ENCODE peak calls at places on chromosomes 11 and 22, in eight cellular contexts. One of them, this sample, is unnamed.

GRCh38 chr11:90204832-90205646 is 17.8 kb downstream of the CHORDC1 start:
- DNase-seq in GM12865: peak; percentile 63
- DNase-seq in psoas muscle: no peak
- DNase-seq in adrenal gland: no peak
- DNase-seq in Panc1: peak; percentile 48
- DNase-seq in Peyer's patch: no peak
- DNase-seq in progenitor cell of endocrine pancreas: no peak
- DNase-seq in tibial artery: no peak
- DNase-seq in this sample: peak; percentile 64

GRCh38 chr11:123430736-123431356 is 777 bp downstream of the GRAMD1B start:
- DNase-seq in GM12865: peak; percentile 81
- DNase-seq in psoas muscle: peak; percentile 49
- DNase-seq in adrenal gland: peak; percentile 71
- DNase-seq in Panc1: no peak
- DNase-seq in Peyer's patch: peak; percentile 45
- DNase-seq in progenitor cell of endocrine pancreas: peak; percentile 19
- DNase-seq in tibial artery: peak; percentile 80
- DNase-seq in this sample: no peak

GRCh38 chr11:4826425-4826824 is 5.3 kb downstream of the OR51F2 start:
- DNase-seq in GM12865: no peak
- DNase-seq in psoas muscle: no peak
- DNase-seq in adrenal gland: no peak
- DNase-seq in Panc1: no peak
- DNase-seq in Peyer's patch: no peak
- DNase-seq in progenitor cell of endocrine pancreas: no peak
- DNase-seq in tibial artery: no peak
- DNase-seq in this sample: no peak

GRCh38 chr22:38320605-38321402 is 3.6 kb upstream of the CSNK1E start:
- DNase-seq in GM12865: no peak
- DNase-seq in psoas muscle: no peak
- DNase-seq in adrenal gland: no peak
- DNase-seq in Panc1: no peak
- DNase-seq in Peyer's patch: no peak
- DNase-seq in progenitor cell of endocrine pancreas: no peak
- DNase-seq in tibial artery: no peak
- DNase-seq in this sample: no peak

GRCh38 chr11:79100093-79100704 is 340.6 kb downstream of the TENM4 start:
- DNase-seq in GM12865: peak; percentile 54
- DNase-seq in psoas muscle: no peak
- DNase-seq in adrenal gland: peak; percentile 31
- DNase-seq in Panc1: peak; percentile 43
- DNase-seq in Peyer's patch: no peak
- DNase-seq in progenitor cell of endocrine pancreas: no peak
- DNase-seq in tibial artery: peak; percentile 58
- DNase-seq in this sample: peak; percentile 76

GRCh38 chr22:24133187-24133965 is 47.9 kb upstream of the SUSD2 start:
- DNase-seq in GM12865: no peak
- DNase-seq in psoas muscle: no peak
- DNase-seq in adrenal gland: no peak
- DNase-seq in Panc1: no peak
- DNase-seq in Peyer's patch: no peak
- DNase-seq in progenitor cell of endocrine pancreas: no peak
- DNase-seq in tibial artery: no peak
- DNase-seq in this sample: no peak

GRCh38 chr11:117909611-117910382 is 19.4 kb downstream of the TMPRSS13 start:
- DNase-seq in GM12865: no peak
- DNase-seq in psoas muscle: peak; percentile 27
- DNase-seq in adrenal gland: peak; percentile 49
- DNase-seq in Panc1: no peak
- DNase-seq in Peyer's patch: no peak
- DNase-seq in progenitor cell of endocrine pancreas: no peak
- DNase-seq in tibial artery: peak; percentile 54
- DNase-seq in this sample: no peak

GRCh38 chr11:36455658-36456111 is 54.4 kb downstream of the TRAF6 start:
- DNase-seq in GM12865: no peak
- DNase-seq in psoas muscle: peak; percentile 81
- DNase-seq in adrenal gland: peak; percentile 49
- DNase-seq in Panc1: no peak
- DNase-seq in Peyer's patch: no peak
- DNase-seq in progenitor cell of endocrine pancreas: no peak
- DNase-seq in tibial artery: peak; percentile 98
- DNase-seq in this sample: peak; percentile 92

GRCh38 chr11:36385121-36385530 is 89.0 kb downstream of the PRR5L start:
- DNase-seq in GM12865: no peak
- DNase-seq in psoas muscle: no peak
- DNase-seq in adrenal gland: no peak
- DNase-seq in Panc1: no peak
- DNase-seq in Peyer's patch: no peak
- DNase-seq in progenitor cell of endocrine pancreas: no peak
- DNase-seq in tibial artery: no peak
- DNase-seq in this sample: peak; percentile 45

GRCh38 chr11:86874314-86875056 is 74.1 kb downstream of the PRSS23 start:
- DNase-seq in GM12865: no peak
- DNase-seq in psoas muscle: no peak
- DNase-seq in adrenal gland: no peak
- DNase-seq in Panc1: no peak
- DNase-seq in Peyer's patch: no peak
- DNase-seq in progenitor cell of endocrine pancreas: no peak
- DNase-seq in tibial artery: no peak
- DNase-seq in this sample: no peak

GRCh38 chr11:98952110-98952509 is 68.6 kb upstream of the CNTN5 start:
- DNase-seq in GM12865: no peak
- DNase-seq in psoas muscle: no peak
- DNase-seq in adrenal gland: no peak
- DNase-seq in Panc1: no peak
- DNase-seq in Peyer's patch: no peak
- DNase-seq in progenitor cell of endocrine pancreas: no peak
- DNase-seq in tibial artery: no peak
- DNase-seq in this sample: no peak

GRCh38 chr22:43820671-43821305 is 8.7 kb upstream of the EFCAB6 start:
- DNase-seq in GM12865: no peak
- DNase-seq in psoas muscle: no peak
- DNase-seq in adrenal gland: no peak
- DNase-seq in Panc1: no peak
- DNase-seq in Peyer's patch: no peak
- DNase-seq in progenitor cell of endocrine pancreas: no peak
- DNase-seq in tibial artery: peak; percentile 24
- DNase-seq in this sample: no peak

GRCh38 chr11:69209421-69209820 is 53.7 kb downstream of the SMIM38 start:
- DNase-seq in GM12865: no peak
- DNase-seq in psoas muscle: no peak
- DNase-seq in adrenal gland: no peak
- DNase-seq in Panc1: no peak
- DNase-seq in Peyer's patch: no peak
- DNase-seq in progenitor cell of endocrine pancreas: no peak
- DNase-seq in tibial artery: peak; percentile 38
- DNase-seq in this sample: no peak

GRCh38 chr22:44261861-44262595 is 50.7 kb downstream of the SHISAL1 start:
- DNase-seq in GM12865: no peak
- DNase-seq in psoas muscle: no peak
- DNase-seq in adrenal gland: no peak
- DNase-seq in Panc1: no peak
- DNase-seq in Peyer's patch: no peak
- DNase-seq in progenitor cell of endocrine pancreas: no peak
- DNase-seq in tibial artery: peak; percentile 49
- DNase-seq in this sample: no peak

GRCh38 chr11:95144313-95145235 is 54.9 kb downstream of the ENDOD1 start:
- DNase-seq in GM12865: peak; percentile 26
- DNase-seq in psoas muscle: no peak
- DNase-seq in adrenal gland: no peak
- DNase-seq in Panc1: no peak
- DNase-seq in Peyer's patch: no peak
- DNase-seq in progenitor cell of endocrine pancreas: no peak
- DNase-seq in tibial artery: no peak
- DNase-seq in this sample: no peak

GRCh38 chr11:36258730-36259360 is 30.4 kb downstream of the COMMD9 start:
- DNase-seq in GM12865: peak; percentile 35
- DNase-seq in psoas muscle: peak; percentile 49
- DNase-seq in adrenal gland: peak; percentile 47
- DNase-seq in Panc1: peak; percentile 27
- DNase-seq in Peyer's patch: no peak
- DNase-seq in progenitor cell of endocrine pancreas: peak; percentile 46
- DNase-seq in tibial artery: peak; percentile 73
- DNase-seq in this sample: peak; percentile 64

GRCh38 chr11:35747638-35748037 is 85.1 kb downstream of the TRIM44 start:
- DNase-seq in GM12865: no peak
- DNase-seq in psoas muscle: no peak
- DNase-seq in adrenal gland: no peak
- DNase-seq in Panc1: no peak
- DNase-seq in Peyer's patch: no peak
- DNase-seq in progenitor cell of endocrine pancreas: no peak
- DNase-seq in tibial artery: no peak
- DNase-seq in this sample: no peak

GRCh38 chr11:84310261-84310660 is 1024.1 kb upstream of the CCDC90B start:
- DNase-seq in GM12865: no peak
- DNase-seq in psoas muscle: no peak
- DNase-seq in adrenal gland: no peak
- DNase-seq in Panc1: no peak
- DNase-seq in Peyer's patch: no peak
- DNase-seq in progenitor cell of endocrine pancreas: no peak
- DNase-seq in tibial artery: no peak
- DNase-seq in this sample: no peak

GRCh38 chr11:32494629-32495028 is 59.3 kb upstream of the WT1 start:
- DNase-seq in GM12865: no peak
- DNase-seq in psoas muscle: no peak
- DNase-seq in adrenal gland: no peak
- DNase-seq in Panc1: no peak
- DNase-seq in Peyer's patch: no peak
- DNase-seq in progenitor cell of endocrine pancreas: no peak
- DNase-seq in tibial artery: no peak
- DNase-seq in this sample: no peak

GRCh38 chr22:27554106-27554814 is 247.3 kb downstream of the MN1 start:
- DNase-seq in GM12865: no peak
- DNase-seq in psoas muscle: no peak
- DNase-seq in adrenal gland: no peak
- DNase-seq in Panc1: no peak
- DNase-seq in Peyer's patch: no peak
- DNase-seq in progenitor cell of endocrine pancreas: no peak
- DNase-seq in tibial artery: no peak
- DNase-seq in this sample: peak; percentile 35

GRCh38 chr22:40541300-40541699 is 95.2 kb downstream of the MRTFA start:
- DNase-seq in GM12865: peak; percentile 80
- DNase-seq in psoas muscle: no peak
- DNase-seq in adrenal gland: no peak
- DNase-seq in Panc1: no peak
- DNase-seq in Peyer's patch: no peak
- DNase-seq in progenitor cell of endocrine pancreas: no peak
- DNase-seq in tibial artery: no peak
- DNase-seq in this sample: peak; percentile 91

GRCh38 chr11:20155683-20156279 is 4.5 kb downstream of the DBX1 start:
- DNase-seq in GM12865: no peak
- DNase-seq in psoas muscle: no peak
- DNase-seq in adrenal gland: no peak
- DNase-seq in Panc1: no peak
- DNase-seq in Peyer's patch: no peak
- DNase-seq in progenitor cell of endocrine pancreas: no peak
- DNase-seq in tibial artery: no peak
- DNase-seq in this sample: no peak
- TF ChIP-seq CTCF in GM12865: no peak
- TF ChIP-seq CTCF in psoas muscle: no peak
- TF ChIP-seq CTCF in adrenal gland: no peak
- TF ChIP-seq CTCF in Panc1: no peak
- TF ChIP-seq CTCF in Peyer's patch: no peak
- TF ChIP-seq CTCF in progenitor cell of endocrine pancreas: no peak
- TF ChIP-seq CTCF in tibial artery: no peak
- TF ChIP-seq CTCF in this sample: no peak

DNA sequence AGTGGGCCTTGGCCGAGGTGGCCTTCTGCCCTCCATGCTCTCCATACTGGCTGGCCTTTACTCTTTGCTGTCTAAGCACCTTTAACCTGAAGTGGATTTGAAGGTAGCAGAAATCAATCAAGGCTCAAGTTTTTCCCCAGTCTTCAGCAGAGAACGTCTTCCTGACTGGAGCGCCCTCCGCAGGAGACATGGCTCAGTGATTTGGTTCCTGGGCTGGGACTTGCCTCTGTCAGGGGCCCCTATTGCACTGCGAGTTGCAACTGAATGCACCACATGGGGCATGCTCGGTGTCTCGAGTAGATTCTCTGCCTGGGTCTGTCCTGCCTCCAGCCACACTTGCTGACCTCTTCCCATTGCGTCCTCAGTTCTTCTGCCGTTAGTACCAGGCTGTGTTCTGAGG is 79.6 kb downstream of the BMAL1 start:
- DNase-seq in GM12865: no peak
- DNase-seq in psoas muscle: no peak
- DNase-seq in adrenal gland: no peak
- DNase-seq in Panc1: no peak
- DNase-seq in Peyer's patch: no peak
- DNase-seq in progenitor cell of endocrine pancreas: no peak
- DNase-seq in tibial artery: no peak
- DNase-seq in this sample: no peak
- TF ChIP-seq CTCF in GM12865: no peak
- TF ChIP-seq CTCF in psoas muscle: no peak
- TF ChIP-seq CTCF in adrenal gland: no peak
- TF ChIP-seq CTCF in Panc1: no peak
- TF ChIP-seq CTCF in Peyer's patch: no peak
- TF ChIP-seq CTCF in progenitor cell of endocrine pancreas: no peak
- TF ChIP-seq CTCF in tibial artery: no peak
- TF ChIP-seq CTCF in this sample: no peak

DNA sequence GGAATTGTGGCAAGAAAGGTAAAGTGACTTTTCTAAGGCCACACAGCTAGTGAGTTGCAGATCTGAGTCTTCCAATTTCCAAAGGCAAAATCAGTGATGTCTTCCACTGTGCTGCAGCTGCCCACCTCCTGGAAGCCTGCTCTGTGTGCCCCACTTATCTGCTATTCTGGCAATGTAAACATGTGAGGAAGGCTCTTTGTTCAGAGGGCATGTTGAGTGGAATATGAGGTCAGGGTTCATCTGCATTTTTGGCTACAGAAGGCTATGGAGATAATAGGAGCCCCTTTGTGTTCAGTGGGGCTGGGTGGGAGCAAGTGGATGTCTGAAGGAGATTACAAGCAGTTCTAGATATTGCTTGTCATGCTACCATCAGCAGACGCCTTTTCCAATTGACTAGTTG is 396.2 kb downstream of the BUD13 start:
- DNase-seq in GM12865: no peak
- DNase-seq in psoas muscle: no peak
- DNase-seq in adrenal gland: no peak
- DNase-seq in Panc1: no peak
- DNase-seq in Peyer's patch: no peak
- DNase-seq in progenitor cell of endocrine pancreas: no peak
- DNase-seq in tibial artery: no peak
- DNase-seq in this sample: no peak
- TF ChIP-seq CTCF in GM12865: no peak
- TF ChIP-seq CTCF in psoas muscle: no peak
- TF ChIP-seq CTCF in adrenal gland: no peak
- TF ChIP-seq CTCF in Panc1: no peak
- TF ChIP-seq CTCF in Peyer's patch: no peak
- TF ChIP-seq CTCF in progenitor cell of endocrine pancreas: no peak
- TF ChIP-seq CTCF in tibial artery: no peak
- TF ChIP-seq CTCF in this sample: no peak

DNA sequence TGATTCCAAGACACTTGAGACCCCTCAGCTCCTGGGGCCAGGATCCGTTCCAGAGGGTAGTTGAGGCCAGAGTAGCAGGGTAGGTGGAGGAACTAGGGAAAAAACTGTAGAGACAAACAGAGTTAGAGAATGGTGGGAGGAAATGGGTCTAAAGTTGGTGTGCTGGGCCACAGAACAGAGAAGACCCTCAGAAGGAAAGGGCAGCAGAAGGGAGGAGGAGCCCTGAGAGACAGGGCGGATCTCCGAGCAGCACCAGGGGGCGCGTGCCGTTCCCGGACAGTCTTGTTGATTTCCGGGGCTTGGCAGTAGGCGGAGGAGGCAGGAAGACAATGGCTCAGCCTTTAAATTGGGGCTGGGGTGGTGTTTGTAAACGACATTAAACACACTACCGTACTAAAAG is 2.4 kb upstream of the CECR2 start:
- DNase-seq in GM12865: peak; percentile 29
- DNase-seq in psoas muscle: peak; percentile 51
- DNase-seq in adrenal gland: no peak
- DNase-seq in Panc1: no peak
- DNase-seq in Peyer's patch: peak; percentile 25
- DNase-seq in progenitor cell of endocrine pancreas: peak; percentile 29
- DNase-seq in tibial artery: no peak
- DNase-seq in this sample: no peak
- TF ChIP-seq CTCF in GM12865: peak; percentile 18
- TF ChIP-seq CTCF in psoas muscle: peak; percentile 51
- TF ChIP-seq CTCF in adrenal gland: no peak
- TF ChIP-seq CTCF in Panc1: no peak
- TF ChIP-seq CTCF in Peyer's patch: no peak
- TF ChIP-seq CTCF in progenitor cell of endocrine pancreas: peak; percentile 53
- TF ChIP-seq CTCF in tibial artery: no peak
- TF ChIP-seq CTCF in this sample: no peak

This sample was measured in MCF 10A.